ENCODE peak calls at places on chromosomes 13 and 19, in nine cellular contexts. L is HEK293T; T is ELF-1; V is EL; Q is CD8-positive, alpha-beta T cell; Z is stimulated activated CD4-positive, alpha-beta T cell treated with anti-CD3 and anti-CD28 coated beads, Interleukin-1b, Interleukin-23, amount 100 ng/mL, for 24 hours; M is WTC11; U is ureter; F is stimulated activated CD8-positive, alpha-beta memory T cell treated with anti-CD3 and anti-CD28 coated beads, Interleukin-4, amount 100 ng/mL, for 1 hour. P is an unnamed sample.

GRCh38 chr19:56720281-56720680 is 48.7 kb upstream of the ZNF835 start:
- DNase-seq in T (no peak), F (no peak), V (no peak), M (no peak), L (no peak), Q (no peak), U (no peak), Z (no peak), P (no peak)

GRCh38 chr19:1633269-1633606 is 19.2 kb downstream of the TCF3 start:
- DNase-seq in F (no peak), T (no peak), U (no peak), L (no peak), Q (no peak), M (no peak), Z (no peak), V (no peak), P (no peak)

GRCh38 chr13:27542220-27542619 is 78.1 kb downstream of the LNX2 start:
- DNase-seq in F (no peak), Z (no peak), T (no peak), U (no peak), V (no peak), L (no peak), M (no peak), Q (no peak), P (no peak)

GRCh38 chr13:113756441-113757097 is 2.5 kb upstream of the TMEM255B start:
- DNase-seq in T (no peak), V (no peak), Z (no peak), Q (no peak), M (no peak), L (no peak), F (no peak), U (no peak), P (no peak)

GRCh38 chr13:76934671-76935070 is 13.6 kb upstream of the ACOD1 start:
- DNase-seq in F (no peak), T (no peak), U (no peak), L (no peak), M (no peak), Z (no peak), V (no peak), Q (no peak), P (no peak)

GRCh38 chr13:22095794-22096193 is 424.9 kb downstream of the FGF9 start:
- DNase-seq in Q (no peak), M (no peak), U (no peak), Z (no peak), L (no peak), T (no peak), V (no peak), F (no peak), P (no peak)

GRCh38 chr19:907183-907853 is 5.7 kb downstream of the R3HDM4 start:
- DNase-seq in L (no peak), M (no peak), T (no peak), U (no peak), Q (no peak), Z (no peak), F (no peak), V (no peak), P (no peak)

GRCh38 chr13:23985846-23986245 is 88.5 kb upstream of the C1QTNF9B start:
- DNase-seq in Z (no peak), M (no peak), Q (no peak), U (no peak), T (no peak), L (no peak), V (no peak), F (no peak), P (no peak)

GRCh38 chr19:48872182-48872883 is at the start of gene PPP1R15A:
- DNase-seq in Z (peak), V (peak), F (peak), U (peak), T (peak), M (peak), Q (peak), L (peak), P (peak)

GRCh38 chr19:30226464-30227070 is 145.6 kb upstream of the ZNF536 start:
- DNase-seq in T (peak), F (no peak), L (peak), U (peak), Q (no peak), V (peak), M (peak), Z (no peak), P (no peak)

GRCh38 chr13:52615817-52616216 is 26.4 kb upstream of the HNRNPA1L2 start:
- DNase-seq in Z (no peak), Q (no peak), T (no peak), F (no peak), U (no peak), V (no peak), M (no peak), L (peak), P (no peak)

GRCh38 chr13:34469212-34469983 is 472.7 kb upstream of the NBEA start:
- DNase-seq in L (no peak), V (no peak), M (no peak), F (no peak), U (no peak), Q (no peak), Z (no peak), T (no peak), P (no peak)

GRCh38 chr19:37855098-37855497 is 51.3 kb downstream of the WDR87 start:
- DNase-seq in T (no peak), Q (peak), V (no peak), Z (no peak), U (peak), F (no peak), M (no peak), L (no peak), P (no peak)

GRCh38 chr19:10533656-10534386 is 9.9 kb upstream of the ATG4D start:
- DNase-seq in Z (no peak), F (no peak), M (no peak), V (peak), L (no peak), U (no peak), T (no peak), Q (no peak), P (no peak)

GRCh38 chr13:85503797-85504196 is 295.4 kb downstream of the SLITRK6 start:
- DNase-seq in U (no peak), F (no peak), T (no peak), Q (no peak), Z (no peak), L (no peak), M (no peak), V (peak), P (no peak)